ENCODE peak calls at places on chromosomes 5 and 9, in eight cellular contexts. J is fibroblast of the aortic adventitia; V is activated T-cell treated with anti-CD3 and anti-CD28 coated beads, Interleukin-2, amount 50 U/mL, for 48 hours; P is mucosa of gallbladder; G is substantia nigra; A is uterus; W is progenitor cell of endocrine pancreas; X is fibroblast of mammary gland. R is an unnamed sample.

GRCh38 chr9:121059998-121060636 is 10.0 kb upstream of the C5 start:
- DNase-seq in V (no peak), G (no peak), J (peak; percentile 84), P (peak; percentile 38), W (peak; percentile 17), X (peak; percentile 74), A (no peak), R (peak; percentile 19)

GRCh38 chr9:137243626-137244485 is 2.8 kb downstream of the TUBB4B start:
- DNase-seq in A (no peak), X (no peak), J (no peak), G (no peak), V (no peak), P (no peak), W (no peak), R (no peak)

GRCh38 chr5:40945111-40945510 is 35.8 kb downstream of the C7 start:
- DNase-seq in J (no peak), A (no peak), W (no peak), P (no peak), V (no peak), X (no peak), G (no peak), R (no peak)

GRCh38 chr5:56638061-56638621 is 177.2 kb upstream of the MAP3K1 start:
- DNase-seq in G (no peak), J (no peak), A (no peak), P (peak; percentile 87), V (no peak), X (no peak), W (peak; percentile 33), R (no peak)

GRCh38 chr9:88342246-88342645 is 46.0 kb upstream of the SPIN1 start:
- DNase-seq in P (no peak), A (no peak), X (peak; percentile 13), G (no peak), J (peak; percentile 21), V (no peak), W (no peak), R (no peak)

GRCh38 chr9:35553670-35554543 is 51.2 kb upstream of the TESK1 start:
- DNase-seq in G (no peak), A (peak; percentile 65), P (peak; percentile 70), X (peak; percentile 83), W (peak; percentile 20), V (peak; percentile 49), J (peak; percentile 88), R (peak; percentile 69)

GRCh38 chr9:20321683-20322082 is 300.6 kb downstream of the MLLT3 start:
- DNase-seq in X (peak; percentile 24), J (no peak), V (peak; percentile 33), A (no peak), G (no peak), P (no peak), W (no peak), R (no peak)

GRCh38 chr9:87753313-87753712 is 27.4 kb downstream of the CTSL start:
- DNase-seq in A (no peak), X (peak; percentile 26), P (no peak), W (no peak), G (no peak), J (no peak), V (no peak), R (no peak)

GRCh38 chr5:136036991-136037705 is 8.4 kb downstream of the TGFBI start:
- DNase-seq in A (no peak), X (no peak), P (peak; percentile 38), J (no peak), G (no peak), W (no peak), V (peak; percentile 58), R (no peak)

GRCh38 chr9:98075332-98075805 is 18.8 kb downstream of the NANS start:
- DNase-seq in G (no peak), W (no peak), J (peak; percentile 77), A (no peak), P (peak; percentile 71), X (peak; percentile 95), V (no peak), R (no peak)

GRCh38 chr9:110650991-110651411 is 17.6 kb upstream of the MUSK start:
- DNase-seq in W (no peak), G (no peak), P (no peak), X (peak; percentile 98), V (no peak), J (peak; percentile 98), A (peak; percentile 32), R (no peak)

GRCh38 chr5:74303575-74303974 is 337.0 kb downstream of the ENC1 start:
- DNase-seq in W (no peak), A (no peak), P (no peak), X (peak; percentile 45), J (peak; percentile 50), G (no peak), V (no peak), R (no peak)

GRCh38 chr5:14172149-14172795 is 29.1 kb downstream of the TRIO start:
- DNase-seq in W (no peak), G (no peak), X (no peak), J (no peak), V (no peak), A (no peak), P (no peak), R (no peak)

GRCh38 chr9:14608521-14608920 is 84.7 kb downstream of the ZDHHC21 start:
- DNase-seq in G (no peak), W (no peak), J (no peak), X (no peak), V (no peak), A (no peak), P (no peak), R (no peak)

GRCh38 chr9:31166516-31166915 is 1217.9 kb upstream of the ACO1 start:
- DNase-seq in X (no peak), P (no peak), J (no peak), G (no peak), V (no peak), A (no peak), W (no peak), R (no peak)

GRCh38 chr5:142151436-142152382 is 43.1 kb downstream of the NDFIP1 start:
- DNase-seq in X (peak; percentile 83), P (peak; percentile 58), J (peak; percentile 91), W (no peak), V (peak; percentile 45), G (no peak), A (peak; percentile 27), R (peak; percentile 23)

GRCh38 chr5:38468202-38468656 is 88.2 kb downstream of the LIFR start:
- DNase-seq in X (peak; percentile 97), J (peak; percentile 91), A (peak; percentile 57), P (no peak), V (no peak), W (no peak), G (no peak), R (no peak)

GRCh38 chr9:90447773-90448172 is 194.9 kb downstream of the DIRAS2 start:
- DNase-seq in A (no peak), P (no peak), G (no peak), X (no peak), W (no peak), J (no peak), V (no peak), R (peak; percentile 13)

GRCh38 chr9:77978086-77978781 is 53.4 kb downstream of the GNAQ start:
- DNase-seq in P (no peak), X (no peak), V (no peak), W (no peak), G (no peak), A (no peak), J (no peak), R (no peak)

GRCh38 chr5:145562931-145563330 is 272.2 kb downstream of the PRELID2 start:
- DNase-seq in A (no peak), G (no peak), P (no peak), W (no peak), V (no peak), X (peak; percentile 5), J (peak; percentile 22), R (no peak)

GRCh38 chr9:33818167-33818831 is 1.3 kb downstream of the UBE2R2 start:
- DNase-seq in P (peak; percentile 38), G (no peak), V (no peak), X (no peak), W (no peak), A (peak; percentile 42), J (no peak), R (peak; percentile 38)

GRCh38 chr9:129481824-129482511 is 138.9 kb downstream of the C9orf50 start:
- DNase-seq in J (no peak), X (peak; percentile 42), V (no peak), A (peak; percentile 66), G (no peak), W (no peak), P (no peak), R (peak; percentile 37)

GRCh38 chr9:116165912-116166311 is 12.3 kb downstream of the PAPPA start:
- DNase-seq in P (no peak), V (no peak), X (peak; percentile 62), J (peak; percentile 74), G (no peak), A (no peak), W (no peak), R (no peak)

GRCh38 chr5:63963080-63963735 is 963 bp upstream of the HTR1A start:
- DNase-seq in W (peak; percentile 61), X (peak; percentile 76), G (no peak), A (no peak), V (no peak), J (peak; percentile 79), P (peak; percentile 63), R (peak; percentile 20)

GRCh38 chr9:78280982-78281668 is 15.8 kb upstream of the PSAT1 start:
- DNase-seq in P (peak; percentile 58), V (no peak), G (no peak), W (no peak), J (peak; percentile 96), X (peak; percentile 80), A (peak; percentile 82), R (peak; percentile 92)

GRCh38 chr5:98307811-98308210 is 465.7 kb upstream of the RGMB start:
- DNase-seq in X (peak; percentile 81), A (no peak), P (no peak), W (no peak), J (peak; percentile 53), G (no peak), V (no peak), R (no peak)

GRCh38 chr9:85414399-85414798 is 327.4 kb downstream of the AGTPBP1 start:
- DNase-seq in X (no peak), V (no peak), G (no peak), J (no peak), A (no peak), W (no peak), P (no peak), R (no peak)

GRCh38 chr9:8899541-8899940 is 1100.0 kb upstream of the DMAC1 start:
- DNase-seq in A (no peak), G (no peak), P (no peak), J (no peak), V (no peak), W (no peak), X (no peak), R (no peak)

GRCh38 chr9:113511047-113511521 is 47.6 kb downstream of the RGS3 start:
- DNase-seq in X (no peak), P (no peak), J (no peak), G (no peak), W (no peak), V (no peak), A (no peak), R (peak; percentile 54)

GRCh38 chr5:112703866-112704820 is 33.5 kb upstream of the APC start:
- DNase-seq in V (no peak), A (no peak), W (no peak), X (peak; percentile 44), G (no peak), P (peak; percentile 38), J (peak; percentile 91), R (no peak)